ENCODE peak calls at places on chromosome 21, in six cellular contexts. V is GM12878, P is ovary, J is tibial nerve, M is suprapubic skin, D is A549. B is an unnamed sample.

GRCh38 chr21:39660596-39660995 is 47.9 kb downstream of the B3GALT5 start:
- DNase-seq in V (no peak), J (peak; percentile 14), D (peak; percentile 67), P (peak; percentile 31), M (peak; percentile 67), B (no peak)

GRCh38 chr21:16891821-16892220 is 621.0 kb upstream of the CXADR start:
- DNase-seq in J (no peak), V (no peak), M (no peak), D (peak; percentile 21), P (no peak), B (no peak)

GRCh38 chr21:32889596-32889995 is 118.0 kb upstream of the PAXBP1 start:
- DNase-seq in P (no peak), D (no peak), V (no peak), M (no peak), J (no peak), B (no peak)

GRCh38 chr21:39776589-39776988 is 31.6 kb downstream of the IGSF5 start:
- DNase-seq in D (no peak), P (no peak), M (no peak), J (no peak), V (no peak), B (no peak)

GRCh38 chr21:46184625-46185555 is 631 bp upstream of the SPATC1L start:
- DNase-seq in J (peak; percentile 32), M (peak; percentile 93), P (peak; percentile 89), V (peak; percentile 63), D (no peak), B (peak; percentile 87)

GRCh38 chr21:30340714-30341573 is 3.5 kb upstream of the KRTAP27-1 start:
- DNase-seq in P (no peak), D (peak; percentile 29), M (no peak), J (peak; percentile 51), V (no peak), B (no peak)

GRCh38 chr21:37877888-37878684 is 38.2 kb downstream of the KCNJ6 start:
- DNase-seq in V (no peak), D (no peak), J (no peak), P (no peak), M (no peak), B (no peak)

GRCh38 chr21:38439957-38440356 is 58.3 kb downstream of the ERG start:
- DNase-seq in D (no peak), P (no peak), J (no peak), V (no peak), M (no peak), B (peak; percentile 38)

GRCh38 chr21:31310750-31311149 is 33.3 kb downstream of the TIAM1 start:
- DNase-seq in P (no peak), J (no peak), D (no peak), M (no peak), V (no peak), B (no peak)

GRCh38 chr21:46150073-46150472 is 5.3 kb downstream of the FTCD start:
- DNase-seq in M (peak; percentile 77), P (peak; percentile 26), J (no peak), D (no peak), V (no peak), B (peak; percentile 76)

GRCh38 chr21:44300262-44300959 is 558 bp downstream of the PFKL start:
- DNase-seq in M (peak; percentile 89), D (peak; percentile 42), V (no peak), P (peak; percentile 77), J (peak; percentile 58), B (peak; percentile 95)

GRCh38 chr21:46021398-46021797 is 39.8 kb downstream of the COL6A1 start:
- DNase-seq in P (no peak), D (no peak), J (no peak), V (no peak), M (no peak), B (no peak)

GRCh38 chr21:26409735-26410134 is 163.4 kb downstream of the CYYR1 start:
- DNase-seq in J (no peak), V (no peak), D (no peak), P (no peak), M (no peak), B (no peak)

GRCh38 chr21:44983421-44984206 is 43.8 kb downstream of the SLX9 start:
- DNase-seq in P (no peak), D (no peak), V (no peak), J (no peak), M (no peak), B (no peak)

GRCh38 chr21:44455524-44456206 is 355 bp downstream of the LRRC3 start:
- DNase-seq in P (peak; percentile 59), V (no peak), J (no peak), D (peak; percentile 49), M (no peak), B (peak; percentile 92)

DNA sequence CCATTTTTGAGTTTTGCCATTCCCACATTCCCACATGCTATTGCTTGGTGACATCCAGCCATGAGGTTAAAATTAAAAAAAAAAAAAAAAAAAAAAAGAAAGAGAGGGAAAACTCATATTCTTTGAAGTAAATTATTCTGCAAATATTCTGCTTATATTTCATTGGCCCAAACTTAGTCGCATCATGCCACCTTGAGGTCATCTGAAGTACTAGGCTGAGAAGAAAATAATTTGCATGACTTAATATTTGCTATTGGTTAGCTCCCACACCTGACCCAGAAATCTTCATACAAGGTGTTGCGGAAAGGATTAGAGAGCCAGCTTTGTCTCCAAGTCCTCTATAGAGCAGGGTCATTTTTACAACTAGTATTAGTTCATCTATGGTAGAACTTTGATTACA is 2206.0 kb downstream of the MRPL39 start:
- DNase-seq in J (no peak), V (no peak), M (no peak), D (peak; percentile 0), P (no peak), B (no peak)
- TF ChIP-seq CTCF in J (no peak), V (no peak), M (no peak), D (no peak), P (no peak), B (no peak)

DNA sequence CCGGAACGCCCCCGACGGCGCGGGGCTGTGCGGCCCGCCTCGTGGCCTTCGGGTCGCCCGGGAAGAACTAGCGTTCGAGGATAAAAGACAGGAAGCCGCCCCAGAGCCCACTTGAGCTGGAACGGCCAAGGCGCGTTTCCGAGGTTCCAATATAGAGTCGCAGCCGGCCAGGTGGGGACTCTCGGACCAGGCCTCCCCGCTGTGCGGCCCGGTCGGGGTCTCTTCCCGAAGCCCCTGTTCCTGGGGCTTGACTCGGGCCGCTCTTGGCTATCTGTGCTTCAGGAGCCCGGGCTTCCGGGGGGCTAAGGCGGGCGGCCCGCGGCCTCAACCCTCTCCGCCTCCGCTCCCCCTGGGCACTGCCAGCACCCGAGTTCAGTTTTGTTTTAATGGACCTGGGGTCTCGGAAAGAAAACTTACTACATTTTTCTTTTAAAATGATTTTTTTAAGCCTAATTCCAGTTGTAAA is 158.8 kb downstream of the RUNX1 start:
- DNase-seq in J (no peak), M (no peak), D (no peak), P (no peak), V (no peak), B (no peak)
- TF ChIP-seq POLR2A in J (no peak), M (no peak), D (no peak), P (no peak), V (no peak), B (no peak)

DNA sequence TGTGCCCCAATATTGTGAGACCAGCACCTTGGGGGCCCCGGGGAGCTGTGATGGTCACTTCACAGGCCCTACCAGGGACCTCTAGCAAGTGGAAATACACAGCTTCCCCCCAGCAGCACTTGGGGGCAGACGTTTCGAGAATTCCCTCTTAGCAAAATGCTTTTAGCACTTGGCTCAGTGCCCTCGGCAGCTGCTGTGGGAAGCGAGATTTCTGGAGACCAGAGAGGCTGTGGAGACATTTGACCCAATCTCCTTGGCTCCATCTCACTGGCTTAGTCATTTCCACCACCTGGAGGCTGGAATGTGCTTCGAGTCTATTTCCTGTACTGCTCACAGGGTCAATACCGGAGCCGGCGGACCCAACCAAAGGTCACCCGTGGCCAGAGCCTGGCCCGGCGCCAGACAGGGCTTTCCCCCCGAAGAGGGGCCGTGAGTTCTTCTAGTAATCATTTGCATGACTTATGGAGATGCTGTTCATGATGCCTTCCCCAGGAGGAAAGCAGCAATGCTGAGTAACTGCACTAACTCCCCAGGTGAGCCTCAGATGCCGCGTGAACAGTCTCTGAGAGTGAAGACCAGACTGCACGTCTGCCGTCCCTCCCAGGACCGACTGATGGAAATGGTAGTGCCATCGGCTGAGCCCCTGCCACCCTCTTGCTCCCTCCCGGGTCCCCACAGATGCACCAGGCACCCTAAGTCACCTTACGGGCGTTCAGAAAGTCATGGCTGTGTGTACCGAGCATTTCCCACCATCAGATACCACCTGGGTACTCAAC is 4.4 kb upstream of the C2CD2 start:
- DNase-seq in P (peak; percentile 79), J (peak; percentile 75), V (no peak), M (no peak), D (peak; percentile 65), B (peak; percentile 87)
- TF ChIP-seq EP300 in P (no peak), J (no peak), V (no peak), M (no peak), D (no peak), B (no peak)

GRCh38 chr21:28133116-28133515 is 859.6 kb downstream of the LTN1 start:
- DNase-seq in P (no peak), V (no peak), J (no peak), M (no peak), D (no peak), B (no peak)
- TF ChIP-seq CTCF in P (no peak), V (no peak), J (no peak), M (no peak), D (no peak), B (no peak)

GRCh38 chr21:36385233-36385908 is at the start of gene CHAF1B:
- DNase-seq in J (peak; percentile 62), D (peak; percentile 72), V (no peak), P (peak; percentile 91), M (peak; percentile 86), B (peak; percentile 96)
- TF ChIP-seq POLR2A in J (no peak), D (peak; percentile 43), V (peak; percentile 84), P (peak; percentile 57), M (no peak), B (peak; percentile 54)

B was measured in upper lobe of left lung.